ENCODE peak calls at places on chromosomes 12 and 14, in seven cellular contexts. L is A549; D is CD8-positive, alpha-beta T cell; Z is upper lobe of right lung; N is epithelial cell of esophagus; G is transverse colon; A is heart right ventricle. V is an unnamed sample.

GRCh38 chr12:119512772-119513497 is 80.6 kb upstream of the TMEM233 start:
- DNase-seq in L (no peak), D (no peak), N (peak), G (no peak), Z (no peak), A (no peak), V (no peak)

GRCh38 chr12:64446295-64446694 is 5.6 kb upstream of the TBK1 start:
- DNase-seq in N (no peak), G (no peak), D (no peak), Z (no peak), A (no peak), L (no peak), V (no peak)

GRCh38 chr12:46698003-46698402 is 127.8 kb downstream of the SLC38A4 start:
- DNase-seq in A (no peak), D (no peak), N (no peak), L (no peak), Z (no peak), G (no peak), V (no peak)

GRCh38 chr12:124767075-124767821 is 96.4 kb downstream of the SCARB1 start:
- DNase-seq in G (peak), A (peak), L (peak), N (peak), Z (peak), D (peak), V (no peak)

GRCh38 chr12:26870491-26871419 is 37.8 kb upstream of the ITPR2 start:
- DNase-seq in D (no peak), G (peak), N (peak), A (peak), L (peak), Z (peak), V (no peak)

GRCh38 chr14:32044454-32044853 is 32.6 kb upstream of the ARHGAP5 start:
- DNase-seq in Z (no peak), D (no peak), A (no peak), L (no peak), G (no peak), N (no peak), V (no peak)

GRCh38 chr14:68416156-68416555 is 376.7 kb downstream of the ZFP36L1 start:
- DNase-seq in L (no peak), N (no peak), D (no peak), G (no peak), Z (no peak), A (no peak), V (no peak)

GRCh38 chr12:131946757-131947156 is 3.0 kb upstream of the EP400 start:
- DNase-seq in N (no peak), L (no peak), D (no peak), Z (peak), A (no peak), G (no peak), V (no peak)

GRCh38 chr14:55600784-55601561 is 21.0 kb downstream of the KTN1 start:
- DNase-seq in A (no peak), Z (no peak), N (peak), G (no peak), D (no peak), L (peak), V (no peak)

GRCh38 chr12:6084261-6084968 is 40.1 kb downstream of the VWF start:
- DNase-seq in Z (no peak), L (peak), G (peak), A (no peak), N (peak), D (no peak), V (peak)

GRCh38 chr14:75911883-75912282 is 69.9 kb downstream of the TGFB3 start:
- DNase-seq in Z (no peak), D (no peak), N (no peak), L (no peak), A (no peak), G (peak), V (no peak)

GRCh38 chr12:103647267-103647666 is 60.2 kb downstream of the STAB2 start:
- DNase-seq in D (no peak), Z (no peak), G (no peak), L (peak), A (no peak), N (peak), V (no peak)

GRCh38 chr12:23049180-23049579 is 424.2 kb downstream of the ETNK1 start:
- DNase-seq in A (no peak), Z (no peak), N (peak), L (peak), D (no peak), G (no peak), V (no peak)

GRCh38 chr12:99916555-99916954 is 68.2 kb downstream of the ANKS1B start:
- DNase-seq in G (no peak), D (no peak), A (no peak), L (peak), Z (no peak), N (peak), V (no peak)

GRCh38 chr12:17528394-17528793 is 561.6 kb downstream of the RERGL start:
- DNase-seq in L (peak), N (no peak), D (no peak), Z (no peak), G (no peak), A (no peak), V (no peak)

GRCh38 chr12:28108599-28108998 is 81.7 kb upstream of the CCDC91 start:
- DNase-seq in D (no peak), N (no peak), Z (no peak), L (no peak), G (no peak), A (no peak), V (no peak)

GRCh38 chr12:123602651-123603195 is 824 bp downstream of the DDX55 start:
- DNase-seq in L (no peak), Z (no peak), A (no peak), D (no peak), N (no peak), G (no peak), V (no peak)

GRCh38 chr12:77999074-77999715 is 168.5 kb downstream of the NAV3 start:
- DNase-seq in G (no peak), N (no peak), L (no peak), A (no peak), D (no peak), Z (no peak), V (no peak)

GRCh38 chr14:70665448-70666363 is 24.0 kb downstream of the TTC9 start:
- DNase-seq in G (peak), N (peak), Z (peak), D (no peak), L (peak), A (no peak), V (no peak)

GRCh38 chr12:55720894-55721444 is 776 bp downstream of the RDH5 start:
- DNase-seq in D (no peak), G (peak), L (peak), Z (peak), N (peak), A (peak), V (no peak)

GRCh38 chr12:51817027-51817953 is 31.2 kb downstream of the FIGNL2 start:
- DNase-seq in L (no peak), G (no peak), D (no peak), Z (peak), N (no peak), A (no peak), V (no peak)

GRCh38 chr14:64628940-64629403 is 75.3 kb upstream of the PLEKHG3 start:
- DNase-seq in L (peak), D (no peak), A (no peak), Z (no peak), N (peak), G (peak), V (no peak)
- TF ChIP-seq CTCF in L (no peak), D (no peak), A (no peak), Z (no peak), N (no peak), G (no peak), V (peak)

DNA sequence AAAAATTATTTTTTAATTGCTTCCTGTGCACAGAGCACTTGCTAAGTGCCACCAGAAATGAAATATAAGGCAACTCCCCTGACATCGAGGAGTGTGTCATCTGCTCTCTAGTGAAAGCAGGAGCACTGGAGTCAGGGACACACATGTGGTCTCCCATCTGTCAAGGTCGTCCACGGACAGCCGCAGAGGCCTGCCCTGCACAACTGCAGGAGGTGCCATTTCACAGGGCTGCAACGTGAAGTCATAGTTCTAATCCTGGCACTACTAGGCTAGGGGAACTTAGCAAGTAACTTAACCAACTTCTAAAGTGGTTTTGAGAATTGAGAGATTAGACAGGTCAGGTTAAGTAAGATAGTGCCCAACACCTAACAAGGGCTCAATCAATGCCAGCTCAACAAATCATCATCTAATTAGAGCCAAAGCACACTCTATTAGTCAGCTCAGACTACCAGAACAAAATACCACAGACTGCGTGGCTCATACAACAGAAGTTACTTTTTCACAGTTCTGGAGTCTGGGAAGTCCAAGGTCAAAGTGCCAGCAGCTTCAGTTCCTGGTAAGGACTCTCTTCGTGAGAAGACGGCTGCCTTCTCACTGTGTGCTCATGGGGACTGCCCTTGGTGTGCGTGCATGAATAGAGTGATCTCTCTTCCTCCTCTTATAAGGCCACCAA is 30.7 kb downstream of the FOXN3 start:
- DNase-seq in N (peak), G (no peak), D (no peak), A (no peak), Z (no peak), L (no peak), V (no peak)
- TF ChIP-seq CTCF in N (no peak), G (no peak), D (no peak), A (no peak), Z (no peak), L (no peak), V (no peak)

GRCh38 chr12:40745386-40745785 is 53.1 kb downstream of the CNTN1 start:
- DNase-seq in N (peak), Z (no peak), L (peak), D (no peak), G (no peak), A (no peak), V (no peak)
- TF ChIP-seq CTCF in N (peak), Z (no peak), L (peak), D (no peak), G (no peak), A (no peak), V (peak)

GRCh38 chr14:91376547-91377477 is 40.8 kb downstream of the CCDC88C start:
- DNase-seq in A (no peak), Z (peak), L (no peak), N (no peak), D (no peak), G (no peak), V (no peak)

GRCh38 chr14:91375748-91376452 is 41.7 kb downstream of the CCDC88C start:
- DNase-seq in L (no peak), A (no peak), N (no peak), G (no peak), D (no peak), Z (no peak), V (no peak)

GRCh38 chr14:91380116-91380515 is 37.5 kb downstream of the CCDC88C start:
- DNase-seq in A (no peak), G (no peak), Z (no peak), D (no peak), L (no peak), N (no peak), V (no peak)

GRCh38 chr14:91378945-91379932 is 38.4 kb downstream of the CCDC88C start:
- DNase-seq in L (no peak), Z (no peak), G (peak), A (no peak), D (no peak), N (no peak), V (no peak)

DNA sequence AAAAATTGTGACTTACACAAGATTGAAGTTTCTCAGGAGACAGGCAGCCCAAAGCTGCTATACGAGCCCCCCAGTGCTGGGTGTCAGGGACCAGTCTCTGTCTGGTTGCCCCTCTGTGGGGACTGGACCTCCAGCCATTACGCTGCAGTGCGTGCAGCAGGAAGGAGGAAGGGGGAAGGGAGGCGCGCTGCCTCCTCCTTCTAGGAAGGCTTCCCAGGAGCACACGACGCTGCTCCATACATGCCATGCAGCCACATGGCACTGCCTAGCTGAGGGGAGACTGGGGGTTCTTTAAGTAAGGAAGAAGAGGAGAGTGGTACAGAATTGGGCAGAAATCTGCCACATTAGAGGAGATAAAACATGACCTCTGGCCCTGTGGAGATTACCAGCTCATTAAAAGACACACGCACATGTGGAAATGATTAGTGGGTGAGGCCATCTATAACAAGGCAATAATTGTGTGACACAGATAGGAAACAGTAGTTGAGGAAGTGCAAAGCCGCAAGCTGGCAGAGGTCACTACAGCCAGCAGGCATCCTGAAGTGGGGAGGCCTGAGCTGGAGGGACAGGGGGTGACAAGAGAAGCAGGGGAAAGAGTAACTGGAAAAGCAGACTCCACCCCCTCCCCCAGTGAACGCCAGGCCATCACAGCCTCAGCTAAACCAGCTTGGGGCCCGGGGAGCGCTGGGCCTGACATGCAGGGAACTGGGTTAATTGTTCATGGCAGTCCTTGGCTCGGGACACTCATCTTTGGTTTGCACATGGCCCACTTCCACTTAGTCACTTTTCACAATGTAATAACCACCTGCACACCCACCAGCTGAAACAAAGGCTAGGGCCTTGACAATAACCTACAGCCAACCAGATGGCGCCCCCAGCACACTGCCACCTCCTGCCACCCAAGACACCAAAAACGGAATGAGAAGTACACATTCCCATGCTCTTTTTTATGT is 39.6 kb downstream of the CCDC88C start:
- DNase-seq in L (no peak), G (peak), Z (peak), D (no peak), N (no peak), A (no peak), V (no peak)
- TF ChIP-seq CTCF in L (no peak), G (no peak), Z (no peak), D (no peak), N (no peak), A (no peak), V (no peak)